ENCODE peak calls at places on chromosomes 11 and 22, in four cellular contexts. One of them, this sample, is unnamed.

GRCh38 chr11:131178020-131178419 is 192.4 kb upstream of the NTM start:
- DNase-seq in body of pancreas: no peak
- DNase-seq in PC-9: no peak
- DNase-seq in esophagus muscularis mucosa: no peak
- DNase-seq in this sample: no peak

GRCh38 chr22:25362215-25362882 is 142.9 kb downstream of the CRYBB2 start:
- DNase-seq in body of pancreas: peak; percentile 64
- DNase-seq in PC-9: no peak
- DNase-seq in esophagus muscularis mucosa: peak; percentile 93
- DNase-seq in this sample: peak; percentile 20

GRCh38 chr22:24894998-24895397 is 51.5 kb downstream of the LHFPL7 start:
- DNase-seq in PC-9: peak; percentile 46
- DNase-seq in body of pancreas: peak; percentile 79
- DNase-seq in esophagus muscularis mucosa: no peak
- DNase-seq in this sample: no peak

GRCh38 chr11:124602193-124602592 is 9.0 kb upstream of the PANX3 start:
- DNase-seq in body of pancreas: no peak
- DNase-seq in esophagus muscularis mucosa: no peak
- DNase-seq in PC-9: no peak
- DNase-seq in this sample: peak; percentile 71

GRCh38 chr11:103953797-103954495 is 82.5 kb upstream of the DDI1 start:
- DNase-seq in body of pancreas: no peak
- DNase-seq in PC-9: no peak
- DNase-seq in esophagus muscularis mucosa: no peak
- DNase-seq in this sample: no peak

GRCh38 chr22:48234011-48234410 is 1471.6 kb downstream of the TBC1D22A start:
- DNase-seq in PC-9: no peak
- DNase-seq in esophagus muscularis mucosa: no peak
- DNase-seq in body of pancreas: no peak
- DNase-seq in this sample: no peak

GRCh38 chr11:121349790-121350189 is 57.2 kb downstream of the SC5D start:
- DNase-seq in PC-9: no peak
- DNase-seq in body of pancreas: no peak
- DNase-seq in esophagus muscularis mucosa: no peak
- DNase-seq in this sample: no peak

GRCh38 chr11:62145261-62145871 is 21.6 kb downstream of the INCENP start:
- DNase-seq in esophagus muscularis mucosa: no peak
- DNase-seq in PC-9: no peak
- DNase-seq in body of pancreas: peak; percentile 6
- DNase-seq in this sample: no peak

GRCh38 chr11:17934194-17934593 is 78.7 kb downstream of the SERGEF start:
- DNase-seq in body of pancreas: no peak
- DNase-seq in PC-9: no peak
- DNase-seq in esophagus muscularis mucosa: no peak
- DNase-seq in this sample: no peak

GRCh38 chr11:115787302-115787701 is 283.1 kb upstream of the CADM1 start:
- DNase-seq in esophagus muscularis mucosa: no peak
- DNase-seq in PC-9: no peak
- DNase-seq in body of pancreas: no peak
- DNase-seq in this sample: no peak

GRCh38 chr11:104324276-104324675 is 160.3 kb upstream of the PDGFD start:
- DNase-seq in esophagus muscularis mucosa: no peak
- DNase-seq in PC-9: no peak
- DNase-seq in body of pancreas: no peak
- DNase-seq in this sample: no peak

GRCh38 chr22:49887074-49887471 is 31.2 kb downstream of the ALG12 start:
- DNase-seq in PC-9: no peak
- DNase-seq in body of pancreas: no peak
- DNase-seq in esophagus muscularis mucosa: no peak
- DNase-seq in this sample: no peak

GRCh38 chr11:134597452-134597851 is 185.4 kb upstream of the B3GAT1 start:
- DNase-seq in body of pancreas: no peak
- DNase-seq in esophagus muscularis mucosa: no peak
- DNase-seq in PC-9: no peak
- DNase-seq in this sample: no peak

GRCh38 chr22:37485006-37485713 is 1.0 kb downstream of the MFNG start:
- DNase-seq in body of pancreas: no peak
- DNase-seq in esophagus muscularis mucosa: no peak
- DNase-seq in PC-9: no peak
- DNase-seq in this sample: no peak

GRCh38 chr22:19874307-19875060 is 19.8 kb upstream of the GNB1L start:
- DNase-seq in esophagus muscularis mucosa: no peak
- DNase-seq in PC-9: no peak
- DNase-seq in body of pancreas: peak; percentile 9
- DNase-seq in this sample: no peak
- H3K27ac ChIP-seq in esophagus muscularis mucosa: no peak overlapping the region
- H3K27ac ChIP-seq in PC-9: no peak overlapping the region
- H3K27ac ChIP-seq in body of pancreas: no peak overlapping the region
- H3K27ac ChIP-seq in this sample: peak overlapping the region; percentile 69

GRCh38 chr11:76670475-76671235 is at the start of gene LRRC32:
- DNase-seq in PC-9: no peak
- DNase-seq in body of pancreas: peak; percentile 25
- DNase-seq in esophagus muscularis mucosa: no peak
- DNase-seq in this sample: no peak
- TF ChIP-seq CTCF in PC-9: no peak
- TF ChIP-seq CTCF in body of pancreas: no peak
- TF ChIP-seq CTCF in esophagus muscularis mucosa: no peak
- TF ChIP-seq CTCF in this sample: no peak

GRCh38 chr11:69814902-69815301 is 4.3 kb downstream of the FGF3 start:
- DNase-seq in body of pancreas: no peak
- DNase-seq in PC-9: no peak
- DNase-seq in esophagus muscularis mucosa: no peak
- DNase-seq in this sample: no peak
- H3K27me3 ChIP-seq in body of pancreas: no peaks in the 10 kb centered on the region
- H3K27me3 ChIP-seq in PC-9: peaks cover 45% of the 10 kb centered on the region
- H3K27me3 ChIP-seq in esophagus muscularis mucosa: peaks cover 4% of the 10 kb centered on the region
- H3K27me3 ChIP-seq in this sample: peaks cover 14% of the 10 kb centered on the region

GRCh38 chr11:569273-569885 is 6.9 kb upstream of the PHRF1 start:
- DNase-seq in PC-9: no peak
- DNase-seq in body of pancreas: no peak
- DNase-seq in esophagus muscularis mucosa: no peak
- DNase-seq in this sample: no peak
- H3K27ac ChIP-seq in PC-9: no peak overlapping the region
- H3K27ac ChIP-seq in body of pancreas: peak overlapping the region; percentile 53
- H3K27ac ChIP-seq in esophagus muscularis mucosa: peak overlapping the region; percentile 87
- H3K27ac ChIP-seq in this sample: peak overlapping the region; percentile 90

DNA sequence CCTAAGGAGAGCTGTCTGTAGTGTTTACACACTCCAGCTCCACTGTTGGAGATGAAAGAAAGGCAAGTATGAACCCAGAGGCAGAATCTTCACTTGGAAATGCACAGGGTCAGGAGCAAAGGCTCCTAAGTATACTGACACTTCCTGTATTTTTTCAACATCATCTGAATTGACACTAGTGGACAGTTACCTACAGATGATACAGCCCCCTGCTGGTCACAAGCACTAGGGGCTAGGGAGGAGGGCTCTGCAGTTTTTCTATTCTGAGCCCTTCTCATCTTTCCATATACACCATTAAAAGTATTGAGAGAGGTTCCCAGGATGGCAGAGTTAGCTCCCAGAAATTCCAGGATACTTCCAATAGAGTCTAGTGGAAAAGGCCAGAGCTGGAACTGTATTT is 290.3 kb upstream of the API5 start:
- DNase-seq in esophagus muscularis mucosa: no peak
- DNase-seq in body of pancreas: no peak
- DNase-seq in PC-9: no peak
- DNase-seq in this sample: no peak
- TF ChIP-seq CTCF in esophagus muscularis mucosa: no peak
- TF ChIP-seq CTCF in body of pancreas: no peak
- TF ChIP-seq CTCF in PC-9: peak; percentile 37
- TF ChIP-seq CTCF in this sample: peak; percentile 35